ENCODE peak calls at places on chromosomes 7 and 10, in five cellular contexts. Y, Z, T, K and P are unnamed samples.

GRCh38 chr7:132998763-132999162 is 83.1 kb downstream of the CHCHD3 start:
- DNase-seq in T (no peak), K (no peak), Z (no peak), Y (no peak), P (no peak)

GRCh38 chr7:18873674-18874341 is 243.6 kb downstream of the TWIST1 start:
- DNase-seq in K (no peak), Y (no peak), T (no peak), Z (no peak), P (no peak)

GRCh38 chr10:72889391-72889831 is 4.1 kb upstream of the OIT3 start:
- DNase-seq in Y (no peak), T (no peak), Z (no peak), K (no peak), P (no peak)

GRCh38 chr7:132547806-132548205 is 28.5 kb downstream of the PLXNA4 start:
- DNase-seq in K (no peak), Y (no peak), T (no peak), Z (no peak), P (no peak)

GRCh38 chr7:144826248-144826647 is 9.6 kb downstream of the TPK1 start:
- DNase-seq in Y (no peak), Z (no peak), K (no peak), T (no peak), P (no peak)

GRCh38 chr10:99368646-99369045 is 39.5 kb downstream of the CNNM1 start:
- DNase-seq in Y (no peak), Z (no peak), T (no peak), K (peak; percentile 27), P (no peak)

GRCh38 chr10:59817806-59818205 is 64.6 kb upstream of the MRLN start:
- DNase-seq in K (no peak), T (no peak), Y (no peak), Z (no peak), P (no peak)

GRCh38 chr10:99521474-99522077 is 11.2 kb upstream of the NKX2-3 start:
- DNase-seq in T (no peak), K (peak; percentile 57), Z (peak; percentile 62), Y (no peak), P (no peak)

GRCh38 chr7:4665661-4666060 is 16.4 kb upstream of the FOXK1 start:
- DNase-seq in K (no peak), Z (no peak), Y (no peak), T (no peak), P (no peak)

GRCh38 chr7:75869776-75870379 is 9.0 kb upstream of the RHBDD2 start:
- DNase-seq in Z (no peak), K (no peak), T (no peak), Y (no peak), P (no peak)

GRCh38 chr10:84549368-84549767 is 221.0 kb downstream of the CCSER2 start:
- DNase-seq in Z (no peak), Y (no peak), T (no peak), K (no peak), P (no peak)

GRCh38 chr10:60806951-60807350 is 28.7 kb downstream of the CDK1 start:
- DNase-seq in Z (no peak), T (no peak), Y (no peak), K (no peak), P (no peak)

GRCh38 chr10:80133221-80133620 is 691 bp downstream of the PLAC9 start:
- DNase-seq in Z (no peak), T (no peak), K (no peak), Y (no peak), P (no peak)

GRCh38 chr10:80131499-80131901 is 1.0 kb upstream of the PLAC9 start:
- DNase-seq in K (no peak), Z (no peak), Y (no peak), T (no peak), P (no peak)

GRCh38 chr10:80136134-80136571 is 3.6 kb downstream of the PLAC9 start:
- DNase-seq in K (no peak), Y (no peak), T (no peak), Z (no peak), P (no peak)

GRCh38 chr10:80137031-80137712 is 4.6 kb downstream of the PLAC9 start:
- DNase-seq in Z (no peak), T (no peak), K (no peak), Y (no peak), P (no peak)

DNA sequence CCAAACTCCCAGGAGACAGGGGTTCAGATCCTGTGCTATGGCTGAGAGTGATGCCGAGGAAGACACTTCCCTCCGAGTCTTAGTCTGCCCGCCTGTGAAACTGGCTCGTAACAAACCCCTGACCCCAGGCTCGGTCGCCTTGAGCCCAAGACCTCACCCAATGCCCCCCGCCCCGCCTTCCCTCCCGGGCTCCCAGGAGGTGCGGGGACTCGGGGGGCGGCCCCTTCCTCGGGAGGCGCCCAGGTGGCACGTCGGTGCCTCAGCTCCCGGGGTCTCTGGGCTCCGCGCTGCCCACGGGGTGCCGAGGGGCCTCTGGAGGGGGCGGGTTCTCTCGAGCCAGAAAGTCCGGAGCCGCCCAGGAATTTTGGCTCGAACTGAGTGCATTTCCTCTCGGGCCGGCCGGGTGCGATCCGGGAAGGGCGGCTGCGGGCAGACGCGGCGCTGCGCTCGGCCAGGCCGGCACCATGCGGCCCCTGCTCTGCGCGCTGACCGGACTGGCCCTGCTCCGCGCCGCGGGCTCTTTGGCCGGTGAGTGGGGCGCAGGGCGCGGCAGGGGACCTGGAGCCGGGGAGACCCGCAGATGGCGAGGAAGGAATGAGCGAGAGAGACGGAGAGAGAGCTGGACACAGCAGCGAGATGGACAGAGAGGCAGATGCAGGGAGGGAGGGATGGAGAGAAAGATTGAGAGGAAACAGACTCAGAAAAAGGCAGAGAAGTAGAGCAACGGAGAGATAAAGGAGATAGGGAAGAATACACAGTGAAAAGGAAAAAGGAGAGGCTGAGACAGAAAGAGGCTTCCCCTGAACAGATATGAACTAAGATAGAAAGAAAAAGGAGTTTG is at the start of gene PLAC9:
- DNase-seq in K (no peak), Y (no peak), T (no peak), Z (peak; percentile 70), P (no peak)
- TF ChIP-seq EZH2 in K (peak; percentile 86), Y (no peak), T (no peak), Z (no peak), P (no peak)

DNA sequence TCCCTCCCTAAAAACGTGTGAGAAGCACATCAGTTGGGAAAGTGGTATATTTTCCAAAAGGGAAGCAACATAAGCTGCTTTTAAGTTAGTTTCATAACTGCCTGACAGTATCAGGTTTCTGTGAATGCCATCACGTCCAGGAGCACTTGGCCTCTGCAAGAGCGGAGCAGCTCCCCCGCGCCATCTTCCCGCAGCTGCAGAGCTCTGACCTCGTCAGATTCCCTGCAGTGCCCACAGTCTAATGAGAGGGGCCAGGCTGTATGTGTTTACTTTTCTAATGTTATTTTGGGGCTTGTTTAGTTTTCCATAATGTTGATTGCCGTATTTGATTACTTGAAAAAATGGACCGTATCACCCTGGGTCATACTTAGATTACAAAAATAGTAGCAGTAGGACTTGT is 74.2 kb downstream of the MGMT start:
- DNase-seq in K (no peak), Y (no peak), Z (no peak), T (no peak), P (no peak)
- TF ChIP-seq JUND in K (no peak), Y (no peak), Z (no peak), T (no peak), P (no peak)

GRCh38 chr7:122143376-122143750 is 686 bp downstream of the AASS start:
- DNase-seq in Z (no peak), K (no peak), T (no peak), Y (no peak), P (no peak)
- TF ChIP-seq ZNF274 in Z (no peak), K (no peak), T (no peak), Y (no peak), P (no peak)

GRCh38 chr7:64307254-64308018 is 6.3 kb upstream of the ZNF736 start:
- DNase-seq in T (peak; percentile 89), Z (no peak), Y (peak; percentile 39), K (no peak), P (no peak)
- TF ChIP-seq EZH2 in T (no peak), Z (no peak), Y (no peak), K (no peak), P (no peak)

DNA sequence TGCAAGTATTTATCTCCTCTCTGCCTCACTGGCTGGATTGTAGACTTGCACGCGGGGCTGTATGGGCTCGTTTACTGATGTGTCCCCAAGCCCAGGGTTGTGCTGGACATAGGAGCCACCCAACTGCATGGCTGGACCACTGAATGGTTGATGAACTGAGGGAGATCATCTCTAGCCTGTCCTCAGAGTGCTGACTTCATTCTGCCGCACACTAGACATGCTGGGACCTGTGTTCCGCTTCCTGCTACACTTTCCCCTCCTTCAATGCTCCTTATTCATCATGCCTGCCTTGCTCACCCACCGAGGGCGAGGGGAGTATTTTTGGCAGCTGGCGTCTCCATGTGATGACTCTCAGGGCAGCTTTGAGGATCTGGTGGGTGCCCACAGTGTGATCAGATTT is 440.2 kb downstream of the GLRX3 start:
- DNase-seq in T (no peak), Y (no peak), K (no peak), Z (no peak), P (no peak)
- TF ChIP-seq JUND in T (no peak), Y (no peak), K (no peak), Z (no peak), P (no peak)

DNA sequence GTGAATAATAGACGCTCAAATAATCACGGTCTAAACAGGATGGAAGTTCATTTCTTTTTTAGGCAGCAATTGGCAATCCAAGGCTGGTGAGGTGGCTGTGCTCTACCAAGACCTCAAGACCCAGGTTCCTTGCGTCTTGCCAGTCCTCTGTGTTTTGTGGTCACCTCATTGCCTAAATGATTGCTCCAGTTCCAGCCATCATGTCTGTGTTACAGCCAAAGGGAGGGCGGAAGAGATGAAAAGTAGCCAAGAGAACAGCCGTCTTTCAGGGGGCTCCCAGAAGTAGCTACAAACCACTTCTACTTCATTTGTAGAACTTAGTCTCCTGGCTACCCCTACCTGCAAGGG is 19.2 kb upstream of the C10orf67 start:
- DNase-seq in Z (no peak), Y (no peak), K (no peak), T (no peak), P (no peak)
- TF ChIP-seq ZNF274 in Z (no peak), Y (no peak), K (no peak), T (no peak), P (no peak)

GRCh38 chr7:25950488-25951413 is 201.2 kb upstream of the NFE2L3 start:
- DNase-seq in Z (peak; percentile 94), Y (no peak), T (peak; percentile 69), K (peak; percentile 88), P (peak; percentile 79)
- TF ChIP-seq EZH2 in Z (no peak), Y (no peak), T (no peak), K (no peak), P (no peak)